ENCODE peak calls at places on chromosomes 1 and 21, in seven cellular contexts. V is RWPE1, F is cardiac muscle cell, I is kidney epithelial cell, Q is transverse colon, R is neural crest cell, Z is AG10803. U is an unnamed sample.

GRCh38 chr1:201020647-201021332 is 2.7 kb downstream of the KIF21B start:
- DNase-seq in R (no peak), V (peak; percentile 62), F (peak; percentile 74), Z (no peak), I (no peak), Q (no peak), U (no peak)

GRCh38 chr1:232142403-232143314 is 487.3 kb downstream of the SIPA1L2 start:
- DNase-seq in R (no peak), F (peak; percentile 71), Q (peak; percentile 37), I (no peak), Z (peak; percentile 98), V (peak; percentile 74), U (no peak)

GRCh38 chr1:235278915-235279292 is 49.1 kb downstream of the ARID4B start:
- DNase-seq in Q (no peak), I (no peak), F (no peak), R (no peak), Z (no peak), V (no peak), U (no peak)

GRCh38 chr1:215730600-215730999 is 163.5 kb downstream of the KCTD3 start:
- DNase-seq in F (no peak), V (peak; percentile 3), I (no peak), Z (no peak), Q (no peak), R (no peak), U (no peak)

GRCh38 chr1:9413143-9413876 is 120.6 kb downstream of the SPSB1 start:
- DNase-seq in F (peak; percentile 94), Q (peak; percentile 66), Z (peak; percentile 91), R (no peak), V (peak; percentile 73), I (peak; percentile 86), U (peak; percentile 52)

GRCh38 chr1:68321084-68321685 is 88.9 kb upstream of the WLS start:
- DNase-seq in I (peak; percentile 35), Q (peak; percentile 76), Z (peak; percentile 60), R (peak; percentile 55), V (peak; percentile 67), F (peak; percentile 76), U (no peak)

GRCh38 chr1:232655041-232655745 is 25.3 kb upstream of the SIPA1L2 start:
- DNase-seq in V (no peak), I (peak; percentile 5), Z (no peak), Q (no peak), F (no peak), R (no peak), U (no peak)

GRCh38 chr1:208500379-208500778 is 256.2 kb upstream of the PLXNA2 start:
- DNase-seq in V (no peak), R (no peak), Z (no peak), Q (no peak), F (no peak), I (no peak), U (no peak)

GRCh38 chr1:145957443-145958319 is at the start of gene LIX1L:
- DNase-seq in Z (peak; percentile 96), F (peak; percentile 98), Q (peak; percentile 96), I (peak; percentile 79), V (peak; percentile 99), R (peak; percentile 90), U (peak; percentile 88)

GRCh38 chr1:81832573-81832972 is 31.8 kb downstream of the ADGRL2 start:
- DNase-seq in I (peak; percentile 57), V (no peak), Z (peak; percentile 46), F (peak; percentile 81), R (no peak), Q (no peak), U (no peak)

GRCh38 chr1:19033926-19034680 is 77.6 kb upstream of the IFFO2 start:
- DNase-seq in F (no peak), V (peak; percentile 98), Z (peak; percentile 60), Q (peak; percentile 3), R (no peak), I (no peak), U (no peak)

GRCh38 chr1:213973129-213973528 is 14.6 kb upstream of the PROX1 start:
- DNase-seq in Z (no peak), F (no peak), Q (no peak), I (no peak), R (no peak), V (no peak), U (no peak)

GRCh38 chr1:33902486-33903209 is 38.8 kb downstream of the HMGB4 start:
- DNase-seq in R (no peak), F (no peak), V (no peak), Q (no peak), Z (peak; percentile 55), I (no peak), U (no peak)

GRCh38 chr1:29675481-29676263 is 439.4 kb downstream of the PTPRU start:
- DNase-seq in I (no peak), R (no peak), F (peak; percentile 9), Z (no peak), Q (no peak), V (no peak), U (peak; percentile 2)

GRCh38 chr1:25608488-25609178 is 8.0 kb upstream of the MAN1C1 start:
- DNase-seq in V (peak; percentile 66), I (peak; percentile 35), F (peak; percentile 75), Z (peak; percentile 65), R (peak; percentile 86), Q (peak; percentile 89), U (peak; percentile 78)

GRCh38 chr1:156658496-156658895 is 16.6 kb downstream of the BCAN start:
- DNase-seq in Z (no peak), R (no peak), Q (no peak), I (no peak), F (no peak), V (no peak), U (no peak)

GRCh38 chr1:96416690-96417444 is 304.7 kb upstream of the PTBP2 start:
- DNase-seq in F (peak; percentile 19), R (no peak), I (no peak), Z (no peak), Q (no peak), V (no peak), U (no peak)

GRCh38 chr21:45596704-45597318 is 46.7 kb upstream of the PCBP3 start:
- DNase-seq in Q (peak; percentile 82), V (peak; percentile 57), F (peak; percentile 49), Z (peak; percentile 29), I (no peak), R (peak; percentile 70), U (peak; percentile 77)

GRCh38 chr1:212030936-212031528 is 4.3 kb downstream of the INTS7 start:
- DNase-seq in I (peak; percentile 51), V (peak; percentile 60), Q (no peak), R (no peak), Z (peak; percentile 84), F (peak; percentile 83), U (no peak)

GRCh38 chr1:76073471-76073870 is 1.1 kb upstream of the ST6GALNAC3 start:
- DNase-seq in Q (no peak), I (peak; percentile 84), R (no peak), V (no peak), Z (peak; percentile 75), F (peak; percentile 88), U (no peak)

GRCh38 chr1:211925016-211925415 is 94.5 kb upstream of the LPGAT1 start:
- DNase-seq in Q (peak; percentile 77), I (no peak), F (no peak), V (peak; percentile 40), R (no peak), Z (no peak), U (no peak)

GRCh38 chr1:9655127-9655723 is 3.7 kb downstream of the PIK3CD start:
- DNase-seq in V (no peak), R (no peak), Z (no peak), I (no peak), Q (no peak), F (no peak), U (peak; percentile 43)

GRCh38 chr1:210751911-210752310 is 382.0 kb downstream of the KCNH1 start:
- DNase-seq in I (no peak), Q (no peak), F (no peak), R (no peak), V (no peak), Z (no peak), U (no peak)

GRCh38 chr1:166671627-166672026 is 167.6 kb upstream of the POGK start:
- DNase-seq in Q (no peak), V (no peak), Z (no peak), F (no peak), I (no peak), R (no peak), U (no peak)
- TF ChIP-seq CTCF in Q (no peak), V (no peak), Z (no peak), F (no peak), I (no peak), R (no peak), U (no peak)

DNA sequence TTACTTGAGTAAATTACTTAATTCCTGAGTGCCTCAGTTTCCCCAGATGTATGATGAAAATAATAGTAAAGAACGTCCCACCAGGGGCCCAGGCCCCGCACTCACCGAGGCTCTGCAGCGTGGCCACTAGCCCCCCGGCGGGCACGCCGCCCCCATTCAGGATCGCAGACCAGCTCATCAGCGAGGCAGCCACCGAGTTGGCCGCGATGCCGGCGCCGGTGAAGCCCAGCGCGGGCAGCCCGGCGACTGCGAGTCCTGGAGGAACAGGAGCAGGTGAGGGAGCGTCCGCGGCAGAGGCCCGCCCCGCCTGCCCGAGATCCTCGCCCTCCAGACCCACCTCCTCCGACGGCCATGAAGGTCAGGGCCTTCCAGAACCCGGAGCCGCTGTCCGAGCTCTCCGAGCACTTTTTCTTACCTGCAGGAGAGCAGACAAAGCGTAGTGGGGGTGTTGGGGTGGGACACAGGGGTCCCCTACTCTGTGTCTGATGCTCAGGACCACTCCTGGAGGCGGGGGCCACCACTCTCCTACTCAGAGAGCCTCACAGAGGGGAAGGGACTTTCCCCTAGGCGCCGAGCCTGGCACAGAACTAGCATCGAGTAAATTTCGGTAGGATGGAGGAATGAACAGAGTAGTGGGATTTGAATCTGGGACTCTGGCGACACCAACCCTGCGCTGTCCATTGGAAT is 3.7 kb downstream of the IFI6 start:
- DNase-seq in Z (no peak), V (no peak), I (no peak), F (no peak), Q (peak; percentile 6), R (no peak), U (no peak)
- TF ChIP-seq CTCF in Z (no peak), V (no peak), I (no peak), F (no peak), Q (no peak), R (no peak), U (no peak)

DNA sequence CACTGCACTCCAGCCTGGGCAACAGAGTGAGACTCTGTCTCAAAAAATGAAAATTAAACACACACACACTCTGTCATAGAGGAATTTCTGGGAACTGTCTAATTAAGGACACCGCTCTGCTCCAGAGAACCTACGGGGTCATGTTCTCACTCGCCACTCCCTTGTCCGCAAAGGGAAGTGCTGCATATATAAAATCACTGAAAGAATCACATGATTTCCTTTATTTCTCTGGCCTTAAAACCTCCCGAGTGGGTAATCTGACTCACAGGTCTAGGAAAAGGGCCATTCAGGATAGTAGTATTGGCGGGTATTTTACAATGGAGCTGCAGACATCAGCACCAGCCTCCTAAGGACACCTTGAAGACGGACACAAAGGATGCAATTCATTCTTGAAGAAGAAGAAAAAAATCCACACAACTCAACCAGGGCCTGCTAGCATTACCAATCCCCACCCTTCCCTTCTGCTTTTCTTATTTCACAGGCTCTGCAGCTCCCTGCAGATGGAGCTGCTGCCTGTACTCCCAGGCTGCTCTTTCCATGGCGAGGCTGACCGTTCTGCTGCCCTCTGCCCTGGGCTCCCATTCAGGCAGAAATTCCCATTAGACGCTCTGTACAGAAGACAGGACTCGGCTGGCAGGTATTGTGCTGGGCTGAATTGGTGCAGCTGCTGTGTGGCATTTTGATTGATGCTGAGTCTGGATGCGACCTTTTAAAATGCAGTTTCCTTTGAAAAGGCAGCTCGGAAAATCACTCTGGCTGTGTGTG is 53.3 kb upstream of the FAM89A start:
- DNase-seq in V (no peak), R (peak; percentile 43), Q (no peak), I (no peak), F (peak; percentile 42), Z (no peak), U (no peak)
- TF ChIP-seq CTCF in V (no peak), R (no peak), Q (no peak), I (no peak), F (peak; percentile 36), Z (no peak), U (no peak)

GRCh38 chr1:247448107-247448778 is 9.7 kb downstream of the OR2B11 start:
- DNase-seq in Z (peak; percentile 55), F (peak; percentile 77), I (peak; percentile 12), V (peak; percentile 33), Q (peak; percentile 62), R (peak; percentile 34), U (no peak)
- TF ChIP-seq CTCF in Z (no peak), F (no peak), I (no peak), V (no peak), Q (no peak), R (no peak), U (no peak)